ENCODE peak calls at places on chromosomes 5 and 9, in nine cellular contexts. L is GM23338, Y is IMR-90, S is HepG2, K is SK-N-SH, M is DND-41, F is mammary epithelial cell, H is mesendoderm, V is HCT116. N is an unnamed sample.

GRCh38 chr5:71924980-71925379 is 182.3 kb upstream of the MAP1B start:
- DNase-seq in L (no peak), Y (peak), S (no peak), K (no peak), M (no peak), F (no peak), H (peak), V (no peak), N (no peak)

GRCh38 chr9:127524373-127524772 is 73.1 kb downstream of the LRSAM1 start:
- DNase-seq in L (peak), Y (peak), S (no peak), K (no peak), M (no peak), F (no peak), H (peak), V (no peak), N (no peak)

GRCh38 chr9:94948567-94949235 is 222.2 kb downstream of the AOPEP start:
- DNase-seq in L (no peak), Y (peak), S (no peak), K (no peak), M (no peak), F (peak), H (no peak), V (no peak), N (no peak)

GRCh38 chr9:71146511-71146910 is 25.1 kb upstream of the TRPM3 start:
- DNase-seq in L (no peak), Y (no peak), S (no peak), K (no peak), M (no peak), F (peak), H (no peak), V (no peak), N (no peak)

GRCh38 chr9:89448381-89448780 is 49.5 kb downstream of the SEMA4D start:
- DNase-seq in L (no peak), Y (no peak), S (no peak), K (no peak), M (peak), F (no peak), H (no peak), V (no peak), N (no peak)

GRCh38 chr5:139646111-139646510 is 2.0 kb upstream of the CXXC5 start:
- DNase-seq in L (no peak), Y (no peak), S (no peak), K (peak), M (no peak), F (no peak), H (no peak), V (no peak), N (no peak)

GRCh38 chr9:98222885-98223640 is 30.6 kb upstream of the CORO2A start:
- DNase-seq in L (no peak), Y (peak), S (peak), K (no peak), M (no peak), F (peak), H (peak), V (peak), N (no peak)

GRCh38 chr9:89603629-89604462 is 966 bp upstream of the GADD45G start:
- DNase-seq in L (peak), Y (peak), S (peak), K (peak), M (no peak), F (peak), H (peak), V (no peak), N (peak)

GRCh38 chr5:97628011-97628410 is 445.0 kb upstream of the RIOK2 start:
- DNase-seq in L (no peak), Y (peak), S (no peak), K (no peak), M (no peak), F (no peak), H (no peak), V (no peak), N (no peak)

GRCh38 chr5:159975462-159976019 is 33.4 kb upstream of the TTC1 start:
- DNase-seq in L (peak), Y (peak), S (peak), K (peak), M (no peak), F (peak), H (peak), V (peak), N (no peak)

GRCh38 chr5:112142769-112143270 is 276.3 kb downstream of the EPB41L4A start:
- DNase-seq in L (no peak), Y (peak), S (no peak), K (no peak), M (no peak), F (peak), H (no peak), V (no peak), N (no peak)

GRCh38 chr5:107469485-107469884 is 201.3 kb downstream of the EFNA5 start:
- DNase-seq in L (no peak), Y (peak), S (no peak), K (no peak), M (peak), F (peak), H (no peak), V (peak), N (no peak)

GRCh38 chr5:67319935-67320725 is 123.5 kb upstream of the CD180 start:
- DNase-seq in L (no peak), Y (peak), S (no peak), K (no peak), M (no peak), F (peak), H (no peak), V (no peak), N (no peak)

GRCh38 chr9:110126457-110126856 is 81.5 kb downstream of the C9orf152 start:
- DNase-seq in L (no peak), Y (no peak), S (no peak), K (no peak), M (peak), F (no peak), H (peak), V (no peak), N (no peak)

GRCh38 chr9:98809311-98810105 is 2.0 kb downstream of the GALNT12 start:
- DNase-seq in L (no peak), Y (no peak), S (no peak), K (no peak), M (no peak), F (no peak), H (peak), V (no peak), N (no peak)

GRCh38 chr9:121527371-121527770 is 27.7 kb upstream of the GGTA1 start:
- DNase-seq in L (no peak), Y (no peak), S (no peak), K (no peak), M (no peak), F (no peak), H (no peak), V (no peak), N (no peak)

GRCh38 chr5:105739732-105740131 is 1931.0 kb downstream of the EFNA5 start:
- DNase-seq in L (no peak), Y (no peak), S (no peak), K (no peak), M (no peak), F (no peak), H (no peak), V (no peak), N (no peak)

GRCh38 chr5:100904259-100904822 is 1.3 kb upstream of the ST8SIA4 start:
- DNase-seq in L (peak), Y (no peak), S (no peak), K (no peak), M (peak), F (no peak), H (peak), V (no peak), N (peak)

GRCh38 chr5:10563132-10563939 is 534 bp upstream of the ANKRD33B start:
- DNase-seq in L (peak), Y (peak), S (no peak), K (peak), M (no peak), F (peak), H (peak), V (no peak), N (no peak)

GRCh38 chr9:27297050-27297449 is at the start of gene EQTN:
- DNase-seq in L (no peak), Y (no peak), S (no peak), K (no peak), M (no peak), F (no peak), H (no peak), V (no peak), N (no peak)

GRCh38 chr5:160462167-160462566 is 40.5 kb downstream of the PTTG1 start:
- DNase-seq in L (no peak), Y (no peak), S (no peak), K (no peak), M (no peak), F (no peak), H (no peak), V (no peak), N (no peak)

GRCh38 chr9:104881991-104882555 is 45.9 kb downstream of the ABCA1 start:
- DNase-seq in L (no peak), Y (no peak), S (no peak), K (peak), M (no peak), F (no peak), H (no peak), V (no peak), N (no peak)

GRCh38 chr5:16736158-16736994 is 119.6 kb upstream of the RETREG1 start:
- DNase-seq in L (peak), Y (peak), S (peak), K (no peak), M (no peak), F (peak), H (peak), V (peak), N (no peak)

GRCh38 chr5:136216230-136216629 is 23.3 kb upstream of the SMIM32 start:
- DNase-seq in L (peak), Y (no peak), S (no peak), K (no peak), M (no peak), F (no peak), H (no peak), V (no peak), N (no peak)

GRCh38 chr5:137342764-137343163 is 156.4 kb downstream of the SPOCK1 start:
- DNase-seq in L (no peak), Y (no peak), S (no peak), K (no peak), M (no peak), F (peak), H (no peak), V (no peak), N (no peak)

GRCh38 chr9:95852059-95853032 is 23.1 kb upstream of the ERCC6L2 start:
- DNase-seq in L (no peak), Y (peak), S (no peak), K (no peak), M (no peak), F (peak), H (peak), V (no peak), N (peak)

GRCh38 chr9:77764894-77765780 is 117.0 kb upstream of the GNA14 start:
- DNase-seq in L (peak), Y (peak), S (peak), K (peak), M (no peak), F (peak), H (peak), V (peak), N (peak)

GRCh38 chr5:65101706-65102105 is 333.0 kb downstream of the CWC27 start:
- DNase-seq in L (no peak), Y (peak), S (no peak), K (no peak), M (no peak), F (no peak), H (no peak), V (no peak), N (no peak)

GRCh38 chr9:130824079-130824478 is 11.0 kb upstream of the ABL1 start:
- DNase-seq in L (no peak), Y (no peak), S (no peak), K (no peak), M (no peak), F (no peak), H (peak), V (no peak), N (no peak)
- H3K4me2 ChIP-seq in L (peak), Y (peak), S (no peak), K (peak), M (no peak), F (no peak), H (no peak), V (no peak), N (peak)

GRCh38 chr5:149348463-149348862 is 3.2 kb downstream of the GRPEL2 start:
- DNase-seq in L (no peak), Y (no peak), S (no peak), K (no peak), M (no peak), F (no peak), H (no peak), V (no peak), N (no peak)
- H3K4me2 ChIP-seq in L (no peak), Y (no peak), S (no peak), K (no peak), M (no peak), F (no peak), H (no peak), V (no peak), N (peak)

DNA sequence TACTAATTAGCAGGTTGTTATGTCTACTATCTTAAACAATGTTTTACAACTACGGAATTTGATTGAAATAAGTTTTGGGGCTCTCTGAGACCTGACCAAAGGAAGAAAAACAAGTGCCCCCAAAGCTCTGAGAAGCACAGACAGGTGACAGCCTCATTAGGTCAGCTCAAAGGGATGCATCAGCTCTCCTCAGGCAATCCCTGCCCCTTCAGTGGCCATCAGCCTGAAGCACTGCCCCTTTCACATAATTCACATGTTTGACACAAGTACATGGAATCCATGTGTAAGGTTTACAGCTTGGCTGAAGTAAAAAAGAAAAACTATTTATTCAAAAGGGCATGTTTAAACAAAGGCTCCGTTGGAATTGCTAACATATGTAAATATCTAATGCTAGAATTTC is 56.3 kb downstream of the TSSK1B start:
- DNase-seq in L (peak), Y (no peak), S (no peak), K (no peak), M (no peak), F (peak), H (no peak), V (no peak), N (no peak)
- H3K4me2 ChIP-seq in L (no peak), Y (no peak), S (no peak), K (no peak), M (peak), F (no peak), H (no peak), V (no peak), N (no peak)

DNA sequence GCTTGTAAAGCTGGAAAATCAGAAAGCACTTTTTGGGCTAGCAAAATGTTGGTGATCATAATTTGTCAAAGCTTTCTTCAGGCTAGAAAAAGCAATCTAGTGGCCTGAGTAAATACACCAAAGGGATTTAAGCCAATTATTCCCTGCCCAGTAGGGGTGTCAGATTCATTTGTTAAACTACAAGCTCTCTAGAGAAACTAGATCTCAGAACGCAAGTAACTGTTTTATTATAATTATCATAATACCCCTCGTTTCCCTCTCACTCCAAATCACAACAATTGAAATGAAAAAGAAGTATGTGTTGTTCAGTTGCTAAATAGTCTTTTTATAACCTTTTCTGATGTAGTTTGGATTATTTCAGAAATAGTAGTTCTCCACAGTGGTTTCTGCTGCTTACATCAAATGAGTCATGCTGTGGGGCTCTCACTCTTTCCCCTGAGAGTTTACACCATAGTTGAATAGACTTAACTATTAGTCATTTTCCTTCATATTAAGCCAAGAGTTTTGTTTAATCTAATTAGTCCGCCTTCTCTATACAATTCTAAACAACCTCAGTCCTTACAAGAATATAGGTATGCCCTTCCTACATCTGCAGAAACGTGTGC is 918.6 kb upstream of the DMAC1 start:
- DNase-seq in L (no peak), Y (peak), S (no peak), K (no peak), M (no peak), F (no peak), H (peak), V (no peak), N (no peak)
- H3K4me2 ChIP-seq in L (peak), Y (no peak), S (no peak), K (no peak), M (no peak), F (no peak), H (no peak), V (no peak), N (no peak)